ENCODE peak calls at places on chromosomes 6 and 20, in four cellular contexts. Y is HepG2, P is HCT116, Q is SK-N-SH. T is an unnamed sample.

GRCh38 chr20:22584922-22585785 is 782 bp upstream of the FOXA2 start:
- DNase-seq in P (no peak), Q (no peak), Y (peak), T (no peak)

GRCh38 chr20:34907616-34908469 is 31.4 kb downstream of the ACSS2 start:
- DNase-seq in P (peak), Q (peak), Y (peak), T (no peak)

GRCh38 chr20:16397053-16397452 is 176.2 kb downstream of the KIF16B start:
- DNase-seq in P (no peak), Y (no peak), Q (no peak), T (no peak)

GRCh38 chr20:63929071-63929470 is 27.1 kb downstream of the UCKL1 start:
- DNase-seq in Q (no peak), Y (no peak), P (no peak), T (no peak)

GRCh38 chr20:50039706-50040431 is 57.1 kb downstream of the SNAI1 start:
- DNase-seq in Q (peak), Y (no peak), P (no peak), T (no peak)

GRCh38 chr20:64153410-64153809 is 10.8 kb upstream of the MYT1 start:
- DNase-seq in Q (no peak), Y (no peak), P (no peak), T (no peak)

GRCh38 chr6:36139431-36139830 is 9.1 kb downstream of the MAPK13 start:
- DNase-seq in P (no peak), Q (peak), Y (no peak), T (peak)

GRCh38 chr6:4583026-4583425 is 193.2 kb upstream of the CDYL start:
- DNase-seq in Q (no peak), P (no peak), Y (no peak), T (no peak)

GRCh38 chr6:46053034-46053933 is 37.6 kb upstream of the CLIC5 start:
- DNase-seq in Y (no peak), P (no peak), Q (no peak), T (no peak)

GRCh38 chr20:43840382-43841070 is 74.1 kb upstream of the TOX2 start:
- DNase-seq in P (peak), Y (peak), Q (peak), T (peak)

GRCh38 chr6:140252099-140252498 is 877.7 kb upstream of the CITED2 start:
- DNase-seq in P (no peak), Y (no peak), Q (no peak), T (no peak)

GRCh38 chr6:36829919-36830544 is 9.2 kb downstream of the CPNE5 start:
- DNase-seq in P (no peak), Y (peak), Q (no peak), T (no peak)

GRCh38 chr6:33633462-33634158 is 12.5 kb downstream of the ITPR3 start:
- DNase-seq in P (no peak), Y (no peak), Q (peak), T (no peak)

GRCh38 chr6:33178755-33179475 is 13.4 kb downstream of the COL11A2 start:
- DNase-seq in Q (no peak), P (no peak), Y (no peak), T (no peak)

GRCh38 chr20:5821627-5822215 is 71.5 kb downstream of the SHLD1 start:
- DNase-seq in P (no peak), Q (no peak), Y (peak), T (no peak)

GRCh38 chr6:15595461-15596173 is 67.2 kb downstream of the DTNBP1 start:
- DNase-seq in Y (no peak), Q (no peak), P (no peak), T (no peak)

GRCh38 chr6:15596241-15596896 is 66.5 kb downstream of the DTNBP1 start:
- DNase-seq in Y (no peak), Q (no peak), P (no peak), T (no peak)

GRCh38 chr6:15592610-15593009 is 70.2 kb downstream of the DTNBP1 start:
- DNase-seq in Q (no peak), P (no peak), Y (no peak), T (no peak)

GRCh38 chr6:15594512-15595241 is 68.2 kb downstream of the DTNBP1 start:
- DNase-seq in Y (no peak), P (no peak), Q (no peak), T (no peak)

DNA sequence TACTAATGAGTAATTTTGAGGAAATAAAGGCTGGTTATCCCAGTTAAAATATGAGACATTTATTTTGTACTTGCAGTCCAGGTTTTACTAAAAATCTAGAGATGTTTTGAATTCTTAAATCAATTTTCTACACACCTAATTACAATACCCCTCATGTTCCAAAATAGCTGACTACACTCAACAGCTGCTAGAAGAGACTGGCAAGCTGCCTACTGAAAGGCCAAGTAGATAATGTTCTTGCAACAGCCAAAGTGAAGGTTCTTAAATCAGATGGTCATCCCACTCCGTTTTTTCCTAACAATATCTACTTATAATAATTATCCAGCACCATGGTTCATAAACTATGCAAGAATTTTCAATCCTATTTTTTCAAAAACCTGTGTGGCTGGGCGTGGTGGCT is 69.0 kb downstream of the DTNBP1 start:
- DNase-seq in Q (no peak), Y (no peak), P (no peak), T (no peak)
- TF ChIP-seq YY1 in Q (no peak), Y (no peak), P (no peak), T (no peak)

GRCh38 chr20:871948-872347 is 38.4 kb downstream of the FAM110A start:
- DNase-seq in Q (no peak), P (no peak), Y (no peak), T (no peak)

GRCh38 chr20:869606-870005 is 36.1 kb downstream of the FAM110A start:
- DNase-seq in Q (no peak), P (no peak), Y (no peak), T (no peak)

GRCh38 chr20:872855-873520 is 39.5 kb downstream of the FAM110A start:
- DNase-seq in Y (no peak), Q (peak), P (no peak), T (peak)

GRCh38 chr20:870758-871157 is 37.2 kb downstream of the FAM110A start:
- DNase-seq in Y (no peak), Q (no peak), P (no peak), T (no peak)

DNA sequence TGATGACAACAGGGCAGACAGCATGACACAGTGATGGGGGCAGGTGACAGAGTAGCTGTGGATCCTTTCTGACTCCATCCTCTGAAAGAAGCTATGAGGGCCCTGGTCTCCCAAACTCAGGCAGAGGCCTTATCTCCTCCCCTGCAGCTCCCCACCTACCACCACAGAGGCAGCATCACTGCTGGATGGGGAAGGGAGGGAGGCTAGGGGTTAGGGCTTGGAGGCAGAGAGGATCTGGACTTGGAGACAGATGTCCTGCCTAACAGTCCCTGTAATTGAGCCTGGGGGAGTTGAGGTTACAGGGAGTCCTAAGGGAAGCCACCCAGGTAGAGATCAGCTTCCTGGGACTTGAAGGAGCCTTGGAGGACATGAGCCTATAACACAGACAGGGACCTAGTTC is 37.9 kb downstream of the FAM110A start:
- DNase-seq in Y (no peak), Q (no peak), P (no peak), T (no peak)
- TF ChIP-seq YY1 in Y (no peak), Q (no peak), P (no peak), T (no peak)

DNA sequence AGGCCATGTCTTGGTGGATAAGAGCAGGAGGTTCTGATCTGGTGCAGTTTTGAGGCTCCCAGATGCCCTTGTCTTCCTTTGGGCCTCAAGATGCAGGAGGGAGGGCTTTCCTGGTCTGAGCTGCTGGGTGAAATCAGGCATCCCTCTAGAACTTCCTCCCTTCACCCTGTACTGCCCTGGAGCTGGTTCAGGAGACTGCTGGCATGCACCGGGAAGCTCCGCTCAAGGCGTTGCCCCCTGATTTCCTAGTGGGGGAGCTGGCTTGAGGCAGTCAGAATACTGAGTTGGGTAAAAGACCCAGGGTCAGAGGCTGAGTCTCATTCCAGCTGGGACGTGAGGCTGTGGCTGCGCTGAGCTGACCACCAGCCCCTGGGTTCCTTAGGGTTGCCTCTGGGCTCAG is 12.0 kb downstream of the PHACTR3 start:
- DNase-seq in Y (no peak), P (no peak), Q (no peak), T (no peak)
- TF ChIP-seq YY1 in Y (no peak), P (no peak), Q (no peak), T (no peak)

GRCh38 chr6:105177521-105177920 is 2.3 kb downstream of the POPDC3 start:
- DNase-seq in Q (no peak), P (no peak), Y (no peak), T (no peak)

GRCh38 chr6:105174512-105174911 is 5.3 kb downstream of the POPDC3 start:
- DNase-seq in P (no peak), Y (no peak), Q (no peak), T (no peak)

GRCh38 chr6:105178636-105179035 is 1.2 kb downstream of the POPDC3 start:
- DNase-seq in P (no peak), Y (no peak), Q (no peak), T (no peak)

GRCh38 chr6:105179244-105180065 is at the start of gene POPDC3:
- DNase-seq in P (no peak), Y (no peak), Q (peak), T (peak)

GRCh38 chr6:105178110-105178509 is 1.7 kb downstream of the POPDC3 start:
- DNase-seq in Q (no peak), Y (no peak), P (no peak), T (no peak)
- TF ChIP-seq YY1 in Q (peak), Y (no peak), P (no peak), T (no peak)

GRCh38 chr6:34696189-34696738 is 303 bp downstream of the ILRUN start:
- DNase-seq in Y (no peak), Q (no peak), P (no peak), T (no peak)
- TF ChIP-seq YY1 in Y (peak), Q (no peak), P (no peak), T (no peak)

DNA sequence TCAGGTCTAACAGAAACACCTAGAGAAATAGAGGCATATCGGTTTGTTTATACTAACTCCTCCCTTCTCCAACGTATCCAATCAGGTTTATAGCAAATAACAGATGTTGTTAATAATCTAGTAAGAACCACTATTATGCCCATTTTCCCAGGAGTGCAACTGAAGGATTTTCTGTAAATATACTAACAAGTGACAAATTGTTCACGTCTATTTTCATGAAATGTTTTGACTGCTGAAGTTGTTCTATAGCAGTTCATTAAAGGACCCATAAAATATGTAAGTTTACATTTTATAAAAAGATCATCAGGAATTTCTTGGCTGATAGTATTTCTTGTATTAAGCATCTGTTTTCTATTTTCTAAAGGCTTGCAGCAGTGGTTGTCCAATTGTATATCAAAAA is 301.5 kb upstream of the TCF21 start:
- DNase-seq in Y (no peak), Q (no peak), P (no peak), T (no peak)
- TF ChIP-seq YY1 in Y (no peak), Q (no peak), P (no peak), T (no peak)

GRCh38 chr6:139091859-139092258 is 43.0 kb upstream of the HECA start:
- DNase-seq in Y (no peak), Q (no peak), P (no peak), T (no peak)
- TF ChIP-seq YY1 in Y (no peak), Q (no peak), P (no peak), T (no peak)

GRCh38 chr6:40931927-40932326 is 107.1 kb downstream of the UNC5CL start:
- DNase-seq in Y (no peak), Q (no peak), P (no peak), T (no peak)

GRCh38 chr6:40930045-40930444 is 109.0 kb downstream of the UNC5CL start:
- DNase-seq in Y (no peak), Q (no peak), P (no peak), T (no peak)

GRCh38 chr6:40930555-40930954 is 108.5 kb downstream of the UNC5CL start:
- DNase-seq in Y (no peak), Q (no peak), P (no peak), T (no peak)

GRCh38 chr6:40928302-40928701 is 110.7 kb downstream of the UNC5CL start:
- DNase-seq in Q (no peak), Y (no peak), P (no peak), T (no peak)

GRCh38 chr6:40928738-40929137 is 110.3 kb downstream of the UNC5CL start:
- DNase-seq in P (no peak), Q (no peak), Y (no peak), T (no peak)
- TF ChIP-seq YY1 in P (no peak), Q (no peak), Y (no peak), T (no peak)

GRCh38 chr6:43243649-43244321 is 504 bp downstream of the TTBK1 start:
- DNase-seq in Y (no peak), Q (peak), P (no peak), T (no peak)

GRCh38 chr6:43248791-43249190 is 5.5 kb downstream of the TTBK1 start:
- DNase-seq in Q (no peak), P (no peak), Y (no peak), T (no peak)

GRCh38 chr6:43248107-43248506 is 4.8 kb downstream of the TTBK1 start:
- DNase-seq in Q (no peak), Y (no peak), P (no peak), T (no peak)

GRCh38 chr6:43247115-43247999 is 4.1 kb downstream of the TTBK1 start:
- DNase-seq in Q (peak), Y (peak), P (peak), T (peak)

DNA sequence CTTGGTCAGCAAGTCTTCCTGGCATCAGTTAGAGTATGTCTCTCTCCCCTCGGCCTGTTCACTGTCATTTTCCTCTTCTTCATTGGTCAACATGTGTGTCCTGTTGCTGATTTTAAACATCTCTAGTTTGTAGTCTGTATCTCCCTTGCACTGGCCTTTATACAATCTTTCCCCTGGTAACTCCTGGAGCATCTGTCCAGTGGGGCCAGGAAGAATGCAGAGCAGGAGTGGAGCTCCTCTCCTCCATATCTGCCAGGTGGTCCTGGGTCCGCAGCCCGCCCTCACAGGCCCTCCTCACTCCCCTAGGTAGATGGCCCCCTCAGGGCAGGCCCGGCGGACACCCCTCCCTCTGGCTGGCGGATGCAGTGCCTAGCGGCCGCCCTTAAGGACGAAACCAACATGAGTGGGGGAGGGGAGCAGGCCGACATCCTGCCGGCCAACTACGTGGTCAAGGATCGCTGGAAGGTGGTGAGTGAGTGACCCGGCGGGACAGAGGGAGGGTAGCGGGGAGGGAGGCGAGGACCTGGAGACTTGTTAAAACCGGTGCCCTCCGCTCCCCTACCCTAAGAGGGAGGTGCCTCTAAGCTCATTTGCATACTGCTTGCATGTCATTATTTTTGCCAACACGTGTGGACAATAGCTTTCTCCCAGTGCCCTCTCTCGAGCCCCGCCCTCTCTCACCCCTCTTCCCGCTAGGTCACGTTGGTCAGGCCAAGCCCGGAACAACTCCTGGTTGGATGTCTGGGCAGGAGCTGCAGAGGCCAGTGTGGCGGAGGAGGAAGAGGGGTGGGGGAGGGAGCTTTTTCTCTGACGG is 3.2 kb downstream of the TTBK1 start:
- DNase-seq in Y (peak), P (peak), Q (peak), T (peak)
- TF ChIP-seq YY1 in Y (no peak), P (no peak), Q (no peak), T (no peak)

T was measured in H1.